ENCODE peak calls at places on chromosomes 7 and 10, in four cellular contexts. S is H9, Q is H1, M is IMR-90. K is an unnamed sample.
A peak's percentile ranks its signal among the peaks of the same experiment; 100 is the strongest.

GRCh38 chr10:122285506-122286444 is 14.7 kb downstream of the BTBD16 start:
- DNase-seq in S (no peak), Q (no peak), M (no peak), K (no peak)

GRCh38 chr7:70944516-70944915 is 187.4 kb upstream of the GALNT17 start:
- DNase-seq in S (no peak), Q (no peak), M (no peak), K (no peak)

GRCh38 chr7:99000904-99001442 is 122.6 kb downstream of the TRRAP start:
- DNase-seq in M (no peak), S (no peak), Q (no peak), K (no peak)

GRCh38 chr10:30813872-30814471 is 184.4 kb upstream of the LYZL2 start:
- DNase-seq in S (no peak), Q (no peak), M (peak; percentile 85), K (no peak)

GRCh38 chr10:29703276-29703675 is 68.5 kb upstream of the SVIL start:
- DNase-seq in M (no peak), Q (no peak), S (no peak), K (no peak)

GRCh38 chr10:44913312-44914079 is 2.4 kb downstream of the TMEM72 start:
- DNase-seq in Q (no peak), M (no peak), S (no peak), K (no peak)

GRCh38 chr7:94289071-94289470 is 105.6 kb upstream of the COL1A2 start:
- DNase-seq in M (peak; percentile 91), Q (peak; percentile 59), S (peak; percentile 84), K (peak; percentile 94)

GRCh38 chr10:50470798-50471582 is 152.8 kb downstream of the SGMS1 start:
- DNase-seq in Q (no peak), S (no peak), M (peak; percentile 17), K (peak; percentile 57)

GRCh38 chr7:19397917-19398316 is 252.7 kb upstream of the FERD3L start:
- DNase-seq in Q (no peak), S (no peak), M (peak; percentile 39), K (no peak)

GRCh38 chr10:117550599-117551321 is 8.2 kb downstream of the EMX2 start:
- DNase-seq in M (no peak), S (no peak), Q (no peak), K (no peak)

GRCh38 chr10:29266641-29267040 is 22.2 kb upstream of the LYZL1 start:
- DNase-seq in M (no peak), S (peak; percentile 43), Q (no peak), K (peak; percentile 71)

GRCh38 chr10:81792729-81793128 is 82.3 kb upstream of the NRG3 start:
- DNase-seq in Q (no peak), M (no peak), S (no peak), K (no peak)

GRCh38 chr10:60266513-60266912 is 123.2 kb downstream of the ANK3 start:
- DNase-seq in M (no peak), S (no peak), Q (no peak), K (no peak)

GRCh38 chr7:80240265-80241025 is 105.8 kb downstream of the GNAI1 start:
- DNase-seq in Q (no peak), M (peak; percentile 85), S (no peak), K (no peak)

GRCh38 chr7:121529003-121529402 is 132.9 kb upstream of the FAM3C start:
- DNase-seq in S (no peak), Q (no peak), M (no peak), K (no peak)

GRCh38 chr7:121269798-121270197 is 59.0 kb upstream of the WNT16 start:
- DNase-seq in S (no peak), M (no peak), Q (no peak), K (no peak)

GRCh38 chr7:117098457-117098856 is 145.2 kb downstream of the ST7 start:
- DNase-seq in S (no peak), M (peak; percentile 99), Q (no peak), K (no peak)

GRCh38 chr10:43689955-43690771 is 41.5 kb upstream of the ZNF32 start:
- DNase-seq in Q (no peak), M (peak; percentile 72), S (peak; percentile 84), K (peak; percentile 80)

GRCh38 chr10:87750001-87750651 is 67.9 kb downstream of the ATAD1 start:
- DNase-seq in M (peak; percentile 61), Q (no peak), S (no peak), K (peak; percentile 66)

GRCh38 chr10:23469596-23470237 is 30.8 kb downstream of the OTUD1 start:
- DNase-seq in Q (no peak), M (no peak), S (no peak), K (no peak)

GRCh38 chr10:28722065-28722803 is 44.9 kb downstream of the BAMBI start:
- DNase-seq in S (peak; percentile 76), M (peak; percentile 40), Q (peak; percentile 36), K (peak; percentile 71)

GRCh38 chr10:12985347-12985746 is 16.2 kb downstream of the CCDC3 start:
- DNase-seq in M (no peak), S (no peak), Q (no peak), K (no peak)

GRCh38 chr10:127374074-127374680 is 174.9 kb upstream of the NPS start:
- DNase-seq in S (no peak), Q (no peak), M (no peak), K (no peak)

GRCh38 chr10:30736685-30737232 is 107.2 kb upstream of the LYZL2 start:
- DNase-seq in Q (no peak), M (peak; percentile 100), S (no peak), K (peak; percentile 32)

GRCh38 chr10:43042503-43043341 is 34.1 kb upstream of the RET start:
- DNase-seq in Q (no peak), M (no peak), S (peak; percentile 44), K (peak; percentile 27)

GRCh38 chr10:31467791-31468535 is 148.9 kb downstream of the ZEB1 start:
- DNase-seq in S (peak; percentile 87), M (no peak), Q (peak; percentile 69), K (peak; percentile 91)

GRCh38 chr10:11740907-11741306 is 1.3 kb upstream of the ECHDC3 start:
- DNase-seq in S (no peak), Q (no peak), M (no peak), K (no peak)

GRCh38 chr10:91864099-91864498 is 45.2 kb downstream of the FGFBP3 start:
- DNase-seq in M (no peak), Q (no peak), S (no peak), K (no peak)

GRCh38 chr7:74466196-74466813 is 12.6 kb downstream of the GTF2IRD1 start:
- DNase-seq in S (no peak), M (no peak), Q (no peak), K (peak; percentile 61)

GRCh38 chr7:26449175-26450165 is 157.8 kb downstream of the SNX10 start:
- DNase-seq in M (peak; percentile 15), S (no peak), Q (no peak), K (no peak)

GRCh38 chr7:11951909-11952308 is 119.9 kb upstream of the THSD7A start:
- DNase-seq in M (no peak), Q (no peak), S (no peak), K (no peak)

GRCh38 chr10:3270597-3270996 is 98.0 kb upstream of the PITRM1 start:
- DNase-seq in Q (no peak), S (no peak), M (no peak), K (no peak)

GRCh38 chr10:88886557-88886956 is 6.5 kb downstream of the STAMBPL1 start:
- DNase-seq in M (no peak), S (no peak), Q (no peak), K (no peak)

GRCh38 chr7:139775829-139776266 is 1.9 kb downstream of the HIPK2 start:
- DNase-seq in M (peak; percentile 85), S (no peak), Q (no peak), K (peak; percentile 64)

GRCh38 chr7:100543586-100543985 is 4.6 kb downstream of the AGFG2 start:
- DNase-seq in S (no peak), Q (no peak), M (no peak), K (no peak)
- H3K4me1 ChIP-seq in S (peaks cover 19% of the 10 kb centered on the region), Q (peaks cover 49% of the 10 kb centered on the region), M (peaks cover 29% of the 10 kb centered on the region), K (peaks cover 35% of the 10 kb centered on the region)

GRCh38 chr10:46298346-46299266 is 11.8 kb downstream of the ANTXRL start:
- DNase-seq in S (no peak), M (no peak), Q (no peak), K (no peak)

GRCh38 chr10:46296629-46297275 is 10.0 kb downstream of the ANTXRL start:
- DNase-seq in Q (no peak), M (no peak), S (peak; percentile 22), K (no peak)

GRCh38 chr10:46299531-46300366 is 13.0 kb downstream of the ANTXRL start:
- DNase-seq in M (no peak), S (peak; percentile 41), Q (no peak), K (no peak)

GRCh38 chr10:46299267-46299530 is 12.4 kb downstream of the ANTXRL start:
- DNase-seq in M (no peak), S (no peak), Q (no peak), K (no peak)

DNA sequence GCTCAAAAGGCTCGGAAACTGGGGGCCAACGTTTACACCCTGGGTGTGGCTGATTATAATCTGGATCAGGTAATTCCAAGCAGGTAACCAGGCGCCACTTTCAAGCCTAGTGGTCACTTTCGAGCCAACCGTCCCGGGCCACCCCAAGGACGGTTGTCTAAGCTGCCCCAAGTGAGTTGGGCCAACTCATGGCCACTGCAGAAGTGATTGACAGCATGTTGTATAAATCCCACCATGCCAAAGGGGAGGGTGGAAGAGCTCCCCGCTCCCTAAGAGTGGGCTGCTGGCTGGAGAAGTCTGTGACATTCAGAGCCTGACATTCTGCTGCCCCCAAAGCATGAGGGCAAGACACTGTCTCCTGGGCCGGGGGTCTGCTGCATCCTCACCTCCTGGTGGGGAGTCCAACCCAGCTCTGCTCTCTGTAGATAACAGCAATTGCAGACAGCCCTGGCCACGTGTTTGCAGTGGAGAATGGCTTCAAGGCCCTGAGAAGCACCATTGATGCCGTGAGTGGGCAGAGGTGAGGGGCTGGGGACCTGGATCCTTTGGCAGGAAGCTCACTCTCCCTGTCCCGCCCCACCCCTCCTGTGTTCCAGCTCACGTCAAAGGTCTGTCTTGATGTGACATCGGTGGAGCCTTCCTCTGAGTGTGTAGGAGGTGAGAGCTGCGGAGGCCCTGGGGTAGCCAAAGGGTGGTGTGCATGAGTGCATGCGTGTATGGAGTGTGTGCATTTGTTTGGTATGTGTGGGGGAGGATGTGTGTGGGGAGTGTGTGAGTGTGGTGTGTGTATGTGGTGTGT is 10.8 kb downstream of the ANTXRL start:
- DNase-seq in M (no peak), S (peak; percentile 25), Q (no peak), K (no peak)
- H3K56ac ChIP-seq in M (no peak overlapping the region), S (no peak overlapping the region), Q (no peak overlapping the region), K (no peak overlapping the region)

DNA sequence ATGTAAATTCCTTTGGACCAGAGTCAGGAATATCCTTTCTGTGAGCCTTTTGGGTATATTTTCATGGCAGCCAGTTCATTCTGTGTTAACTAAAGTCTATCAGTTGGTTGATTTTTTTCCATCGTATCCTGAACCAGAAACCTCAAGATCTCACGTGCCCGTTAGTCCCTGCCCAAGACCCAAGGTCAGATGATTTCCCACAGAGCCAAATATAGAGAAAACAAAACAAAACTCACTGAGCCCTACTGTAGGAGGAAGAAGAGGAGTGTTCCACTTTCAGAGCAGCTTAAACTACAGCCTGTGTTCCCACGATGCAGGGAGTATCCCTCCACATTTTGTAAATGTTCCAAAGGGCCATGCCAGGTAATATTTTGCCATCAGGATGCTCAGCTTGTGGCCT is 96.0 kb upstream of the ADO start:
- DNase-seq in M (no peak), S (no peak), Q (no peak), K (no peak)
- H3K4me1 ChIP-seq in M (no peaks in the 10 kb centered on the region), S (no peaks in the 10 kb centered on the region), Q (no peaks in the 10 kb centered on the region), K (no peaks in the 10 kb centered on the region)

GRCh38 chr10:131970946-131971345 is 10.8 kb downstream of the BNIP3 start:
- DNase-seq in Q (no peak), M (no peak), S (no peak), K (no peak)

GRCh38 chr10:131973160-131973951 is 8.4 kb downstream of the BNIP3 start:
- DNase-seq in S (no peak), Q (no peak), M (no peak), K (no peak)

GRCh38 chr10:131972474-131973071 is 9.2 kb downstream of the BNIP3 start:
- DNase-seq in S (no peak), M (peak; percentile 36), Q (no peak), K (no peak)

GRCh38 chr10:131974034-131974817 is 7.5 kb downstream of the BNIP3 start:
- DNase-seq in S (no peak), M (no peak), Q (no peak), K (no peak)

GRCh38 chr10:131971591-131971990 is 10.1 kb downstream of the BNIP3 start:
- DNase-seq in Q (no peak), S (no peak), M (no peak), K (no peak)
- H3K56ac ChIP-seq in Q (no peak overlapping the region), S (no peak overlapping the region), M (no peak overlapping the region), K (no peak overlapping the region)

K was measured in mesendoderm.